ENCODE peak calls at places on chromosomes 7 and 10, in four cellular contexts. T is GM23248, L is PC-3, W is OCI-LY7. G is an unnamed sample. For H3K4me1, the result is how much of the 10 kb centered on the place peaks cover.

GRCh38 chr7:30932562-30932961 is 20.9 kb downstream of the AQP1 start:
- DNase-seq in T (no peak), L (no peak), W (no peak), G (no peak)

GRCh38 chr10:95783741-95784140 is 27.8 kb downstream of the ENTPD1 start:
- DNase-seq in T (no peak), L (no peak), W (peak), G (no peak)

GRCh38 chr10:73892314-73893080 is 18.1 kb upstream of the CAMK2G start:
- DNase-seq in T (peak), L (peak), W (no peak), G (no peak)

GRCh38 chr10:103197177-103197576 is 4.1 kb upstream of the NT5C2 start:
- DNase-seq in T (peak), L (peak), W (no peak), G (peak)

GRCh38 chr7:134907639-134908038 is 78.7 kb upstream of the AGBL3 start:
- DNase-seq in T (peak), L (no peak), W (no peak), G (no peak)

GRCh38 chr10:46530249-46531186 is 25.9 kb downstream of the GPRIN2 start:
- DNase-seq in T (peak), L (no peak), W (no peak), G (no peak)

GRCh38 chr10:101561068-101561915 is 26.8 kb downstream of the POLL start:
- DNase-seq in T (no peak), L (no peak), W (no peak), G (no peak)

GRCh38 chr10:6321880-6322279 is 119.1 kb downstream of the PFKFB3 start:
- DNase-seq in T (peak), L (peak), W (no peak), G (no peak)

GRCh38 chr10:52523696-52524095 is 209.6 kb downstream of the DKK1 start:
- DNase-seq in T (no peak), L (no peak), W (no peak), G (no peak)

GRCh38 chr7:131935180-131935579 is 378.8 kb upstream of the PODXL start:
- DNase-seq in T (no peak), L (no peak), W (no peak), G (no peak)

GRCh38 chr10:109127363-109127762 is 795.9 kb downstream of the XPNPEP1 start:
- DNase-seq in T (no peak), L (no peak), W (no peak), G (no peak)

GRCh38 chr7:2393751-2394150 is 9.7 kb upstream of the CHST12 start:
- DNase-seq in T (no peak), L (no peak), W (no peak), G (no peak)

GRCh38 chr10:86813101-86813500 is 56.7 kb downstream of the BMPR1A start:
- DNase-seq in T (peak), L (peak), W (no peak), G (no peak)

GRCh38 chr7:130180571-130180971 is 24.6 kb downstream of the TMEM209 start:
- DNase-seq in T (peak), L (peak), W (no peak), G (no peak)

GRCh38 chr10:61662794-61663259 is at the start of gene CABCOCO1:
- DNase-seq in T (peak), L (peak), W (no peak), G (no peak)

GRCh38 chr7:99196536-99197288 is 11.2 kb downstream of the KPNA7 start:
- DNase-seq in T (peak), L (peak), W (no peak), G (no peak)

GRCh38 chr7:12107841-12108249 is 103.2 kb upstream of the TMEM106B start:
- DNase-seq in T (no peak), L (peak), W (no peak), G (no peak)

GRCh38 chr7:29019275-29019820 is 61.2 kb upstream of the TRIL start:
- DNase-seq in T (peak), L (no peak), W (no peak), G (no peak)

GRCh38 chr10:132868995-132869394 is 73.4 kb downstream of the CFAP46 start:
- DNase-seq in T (no peak), L (no peak), W (no peak), G (no peak)

GRCh38 chr7:37027557-37028341 is 303.5 kb upstream of the AOAH start:
- DNase-seq in T (no peak), L (peak), W (no peak), G (no peak)

GRCh38 chr10:132448248-132448731 is 51.3 kb downstream of the PWWP2B start:
- DNase-seq in T (peak), L (peak), W (peak), G (peak)

GRCh38 chr7:102456327-102456726 is 8.3 kb downstream of the ALKBH4 start:
- DNase-seq in T (peak), L (peak), W (no peak), G (no peak)

GRCh38 chr10:49585387-49585786 is 24.7 kb upstream of the SLC18A3 start:
- DNase-seq in T (peak), L (peak), W (no peak), G (no peak)

GRCh38 chr10:22389856-22390589 is 44.7 kb downstream of the SPAG6 start:
- DNase-seq in T (no peak), L (no peak), W (no peak), G (peak)

GRCh38 chr7:78006063-78006755 is 207.6 kb downstream of the PHTF2 start:
- DNase-seq in T (no peak), L (no peak), W (no peak), G (no peak)

DNA sequence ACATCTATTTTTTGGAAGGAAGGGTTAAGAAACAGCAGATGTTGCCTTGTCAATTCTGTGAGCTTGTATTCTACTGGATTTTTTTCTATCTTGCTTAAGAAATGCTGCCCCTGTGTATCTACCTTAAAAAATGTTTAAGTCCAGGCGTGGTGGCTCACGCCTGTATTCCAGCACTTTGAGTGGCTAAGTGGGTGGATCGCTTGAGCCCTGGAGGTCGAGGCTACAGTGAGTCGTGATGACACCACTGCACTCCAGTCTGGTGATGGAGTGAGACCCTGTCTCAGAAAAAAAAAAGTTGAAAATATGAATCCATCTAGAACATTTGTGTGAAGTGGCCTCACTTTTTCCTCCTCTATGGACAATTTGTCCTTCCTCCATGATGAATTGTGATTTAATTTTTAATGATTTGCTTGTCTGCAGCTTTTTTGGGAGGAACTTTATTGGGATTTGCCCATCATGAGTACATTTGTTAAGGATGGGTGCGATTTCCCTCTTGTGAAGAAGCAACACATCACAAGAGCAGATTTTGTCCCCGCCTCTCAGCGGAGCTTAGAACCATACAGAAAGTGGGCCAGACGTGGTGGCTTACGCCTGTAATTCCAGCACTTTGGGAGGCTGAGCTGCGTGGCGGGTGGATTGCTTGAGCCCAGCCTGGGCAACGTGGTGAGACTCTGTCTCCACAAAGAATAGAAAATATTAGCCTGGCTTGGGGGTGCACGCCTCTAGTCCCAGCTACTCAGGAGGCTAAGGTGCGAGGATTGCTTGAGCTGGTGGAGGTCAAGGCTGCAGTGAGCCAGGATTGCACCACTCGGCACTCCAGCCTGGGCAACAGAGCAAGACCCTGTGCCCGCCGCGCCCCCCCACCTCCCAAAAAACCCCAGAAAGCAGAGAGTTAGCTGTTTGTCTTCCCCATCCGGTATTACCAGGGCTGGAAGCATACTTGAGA is 57.7 kb downstream of the DNAJB6 start:
- DNase-seq in T (peak), L (no peak), W (no peak), G (no peak)
- H3K4me2 ChIP-seq in T (peak), L (no peak), W (no peak), G (no peak)

DNA sequence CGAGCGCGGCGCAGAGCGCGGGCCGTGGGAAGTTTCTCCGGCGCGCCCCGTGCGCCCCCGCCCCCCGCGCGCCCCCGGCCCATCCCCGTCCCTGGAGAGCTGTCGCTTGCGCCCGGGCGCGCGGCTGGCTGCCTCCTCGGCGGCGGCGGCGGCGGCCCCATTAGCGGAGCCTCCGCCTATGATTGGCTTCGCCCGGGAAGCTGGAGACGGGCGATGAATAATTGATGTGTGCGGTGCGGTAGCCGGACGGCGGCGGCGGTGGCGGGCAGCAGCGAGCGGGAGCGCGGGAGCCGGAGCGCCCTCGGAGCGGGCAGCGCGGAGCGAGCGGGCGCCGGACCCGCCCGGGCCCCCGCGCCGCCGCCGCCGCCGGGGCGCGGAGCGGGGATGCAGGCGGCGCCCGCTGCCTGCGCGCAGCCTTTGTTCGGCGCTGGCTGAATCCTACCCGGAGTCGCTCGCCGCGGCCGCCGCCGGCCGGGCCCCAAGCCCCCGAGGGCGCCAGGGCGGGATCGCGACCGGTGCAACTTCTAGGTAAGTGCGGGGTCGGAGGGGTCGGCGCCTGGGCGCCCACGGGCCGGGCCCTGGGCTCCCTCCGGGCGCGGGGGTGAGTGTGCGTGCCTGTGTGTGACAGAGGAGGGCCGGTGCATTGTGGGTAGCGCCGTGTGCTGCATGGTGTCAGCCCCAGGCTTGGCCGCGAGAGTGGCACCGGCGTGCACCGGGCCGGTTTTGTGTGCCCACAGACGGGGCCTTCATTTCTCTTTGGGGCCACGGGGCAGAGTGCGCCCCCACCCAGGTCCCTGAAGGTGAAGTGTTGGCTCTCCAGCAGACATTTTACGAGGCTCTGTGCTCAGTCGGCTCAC is 103.8 kb upstream of the PPIF start:
- DNase-seq in T (peak), L (no peak), W (peak), G (peak)
- H3K4me1 ChIP-seq in T (half or more), L (under half), W (half or more), G (half or more)

DNA sequence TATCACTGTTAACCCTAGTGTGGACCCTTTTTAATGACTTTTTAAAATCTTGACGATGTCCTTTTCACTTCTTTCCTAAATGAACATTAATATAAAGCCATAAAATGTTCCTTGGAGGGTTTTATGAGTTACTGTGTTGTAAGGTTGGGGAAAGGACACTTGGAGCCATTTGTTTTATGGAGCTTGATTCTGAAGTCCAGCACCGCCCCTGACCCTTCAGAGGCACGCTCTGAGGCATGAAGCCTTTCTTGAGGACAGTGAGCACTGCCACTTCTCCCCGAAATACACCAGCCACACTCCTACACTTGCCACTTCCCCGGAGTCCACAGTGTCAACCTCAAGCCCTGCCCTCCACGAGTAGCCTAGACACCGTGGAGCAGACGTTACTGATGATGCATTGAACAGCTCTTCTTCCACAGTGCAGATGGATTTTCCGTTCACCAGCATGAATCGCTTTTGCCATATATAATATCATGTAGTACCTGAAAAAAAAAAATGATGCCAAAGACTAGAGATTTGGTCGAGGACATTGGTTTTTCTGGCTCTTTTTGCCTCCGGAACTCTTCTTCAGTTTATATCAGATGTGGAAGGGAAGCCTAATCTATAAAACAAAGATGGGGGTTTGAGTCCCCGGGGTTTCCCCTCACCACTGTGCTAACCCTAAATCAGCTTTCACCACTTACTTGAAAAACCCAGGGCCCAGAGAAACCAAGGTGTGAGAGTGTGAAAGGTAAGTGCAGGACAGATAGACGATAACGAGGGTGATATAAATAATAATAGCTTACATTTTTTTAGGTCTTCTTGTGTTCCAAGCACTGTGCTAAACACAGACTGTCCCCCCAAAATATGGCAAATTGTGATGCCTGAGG is 652.6 kb upstream of the GALNT17 start:
- DNase-seq in T (no peak), L (no peak), W (no peak), G (no peak)
- TF ChIP-seq EZH2phosphoT487 in T (no peak), L (no peak), W (no peak), G (no peak)

DNA sequence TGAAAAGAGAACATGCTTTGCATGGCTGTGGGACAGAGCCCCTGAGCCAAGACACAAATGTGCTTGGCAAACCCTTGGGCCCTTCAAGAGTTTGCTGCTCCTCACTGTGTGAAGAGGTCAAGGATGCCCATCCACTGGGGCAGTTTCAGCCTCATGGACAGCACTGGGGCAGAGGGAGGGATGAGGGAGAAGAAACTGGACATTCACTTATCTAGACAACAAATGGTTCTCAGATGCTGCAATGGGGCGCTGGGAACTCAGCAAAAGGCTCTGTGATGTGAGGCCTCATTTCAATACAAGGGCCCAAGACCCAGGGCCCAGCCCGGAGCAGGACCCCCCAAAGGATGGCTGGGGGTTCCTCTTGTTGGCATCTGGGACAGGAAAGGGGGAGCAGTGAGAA is 49.1 kb downstream of the EBF3 start:
- DNase-seq in T (no peak), L (no peak), W (no peak), G (no peak)
- H3K4me2 ChIP-seq in T (no peak), L (no peak), W (no peak), G (no peak)

GRCh38 chr10:122298598-122299301 is 27.7 kb downstream of the BTBD16 start:
- DNase-seq in T (peak), L (peak), W (peak), G (peak)
- H3K4me1 ChIP-seq in T (under half), L (under half), W (under half), G (under half)

G was measured in MM.1S.